ENCODE peak calls at places on chromosomes 7 and 10, in ten cellular contexts. R is cerebellar cortex; F is PC-3; K is NCI-H1436; B is activated CD8-positive, alpha-beta memory T cell treated with anti-CD3 and anti-CD28 coated beads, Interleukin-2, amount 50 U/mL, for 48 hours; J is AG10803; O is 8988T; Y is prostate gland; Q is HCEC 1CT; C is SJSA1. N is an unnamed sample.

GRCh38 chr10:48464871-48465736 is 139.8 kb downstream of the ARHGAP22 start:
- DNase-seq in Q (no peak), J (no peak), Y (peak), R (peak), K (no peak), B (peak), O (no peak), C (no peak), F (no peak), N (no peak)

GRCh38 chr7:95723583-95724180 is 48.7 kb upstream of the DYNC1I1 start:
- DNase-seq in O (no peak), Y (peak), B (no peak), J (peak), R (peak), Q (peak), F (peak), C (peak), K (peak), N (peak)

GRCh38 chr7:36788814-36789470 is 64.6 kb upstream of the AOAH start:
- DNase-seq in Q (no peak), C (no peak), K (no peak), O (no peak), R (no peak), Y (no peak), B (no peak), F (no peak), J (no peak), N (no peak)

GRCh38 chr10:785539-786214 is 96.2 kb upstream of the DIP2C start:
- DNase-seq in Y (no peak), K (no peak), F (no peak), Q (no peak), R (no peak), C (no peak), J (no peak), O (no peak), B (peak), N (no peak)

GRCh38 chr10:98041352-98042043 is 11.1 kb upstream of the CRTAC1 start:
- DNase-seq in F (peak), C (peak), Y (peak), R (peak), Q (peak), J (peak), K (peak), O (peak), B (peak), N (peak)

GRCh38 chr7:11830582-11831382 is 1.2 kb downstream of the THSD7A start:
- DNase-seq in C (peak), Y (no peak), J (peak), F (no peak), B (no peak), R (no peak), O (no peak), K (no peak), Q (peak), N (peak)

GRCh38 chr10:124308811-124309210 is 109.9 kb downstream of the OAT start:
- DNase-seq in R (no peak), J (no peak), Q (no peak), K (no peak), B (peak), F (no peak), C (no peak), Y (no peak), O (no peak), N (no peak)

GRCh38 chr10:112967200-112967599 is 17.2 kb downstream of the TCF7L2 start:
- DNase-seq in R (no peak), J (no peak), K (no peak), C (peak), Y (no peak), B (no peak), O (no peak), Q (peak), F (peak), N (peak)

GRCh38 chr10:8137726-8138125 is 83.2 kb downstream of the GATA3 start:
- DNase-seq in O (no peak), K (no peak), Y (peak), J (no peak), C (no peak), R (no peak), F (no peak), Q (no peak), B (peak), N (no peak)

GRCh38 chr7:1703475-1704325 is 33.6 kb downstream of the ELFN1 start:
- DNase-seq in B (peak), Y (no peak), J (no peak), F (no peak), O (no peak), K (no peak), C (no peak), Q (no peak), R (no peak), N (no peak)

GRCh38 chr7:151051108-151051507 is 2.8 kb downstream of the ASIC3 start:
- DNase-seq in K (no peak), F (no peak), Q (no peak), B (peak), O (no peak), C (peak), R (no peak), Y (no peak), J (peak), N (peak)